ENCODE peak calls at places on chromosomes 12 and 14, in four cellular contexts. D is HEK293T, Q is iris pigment epithelial cell, W is WTC11. T is an unnamed sample.

GRCh38 chr14:45526715-45527549 is 273.9 kb upstream of the MIS18BP1 start:
- DNase-seq in D (peak), W (peak), Q (peak), T (no peak)

GRCh38 chr14:76582447-76582846 is 178.8 kb upstream of the VASH1 start:
- DNase-seq in Q (no peak), D (no peak), W (no peak), T (no peak)

GRCh38 chr12:83656004-83656403 is 969.3 kb downstream of the TMTC2 start:
- DNase-seq in D (no peak), Q (no peak), W (no peak), T (no peak)

GRCh38 chr12:131345521-131346436 is 365.1 kb upstream of the SFSWAP start:
- DNase-seq in Q (no peak), D (no peak), W (no peak), T (no peak)

GRCh38 chr14:20485900-20486299 is 16.7 kb downstream of the PNP start:
- DNase-seq in W (peak), Q (no peak), D (no peak), T (no peak)

GRCh38 chr14:49659526-49660455 is 24.7 kb upstream of the DNAAF2 start:
- DNase-seq in Q (peak), D (no peak), W (no peak), T (no peak)

GRCh38 chr12:81340910-81341309 is 263.0 kb downstream of the ACSS3 start:
- DNase-seq in Q (no peak), D (no peak), W (no peak), T (no peak)

GRCh38 chr14:104866451-104867370 is 1.6 kb downstream of the CEP170B start:
- DNase-seq in W (no peak), Q (no peak), D (no peak), T (no peak)

GRCh38 chr12:127270193-127270592 is 996.8 kb upstream of the TMEM132C start:
- DNase-seq in Q (peak), W (no peak), D (no peak), T (no peak)

GRCh38 chr14:79018846-79019245 is 848.7 kb downstream of the NRXN3 start:
- DNase-seq in Q (peak), D (no peak), W (no peak), T (no peak)

GRCh38 chr12:118424883-118425282 is 48.5 kb downstream of the SUDS3 start:
- DNase-seq in W (no peak), Q (no peak), D (no peak), T (no peak)